ENCODE peak calls at places on chromosomes 3 and 15, in five cellular contexts. E, N, D, J and F are unnamed samples.

GRCh38 chr3:159929181-159929893 is 59.3 kb upstream of the IL12A start:
- DNase-seq in E (peak; percentile 83), J (no peak), D (no peak), N (no peak), F (no peak)

GRCh38 chr3:16103472-16103871 is 71.0 kb upstream of the GALNT15 start:
- DNase-seq in N (no peak), E (no peak), D (peak; percentile 72), J (no peak), F (no peak)

GRCh38 chr3:141797167-141797773 is 34.1 kb downstream of the GRK7 start:
- DNase-seq in E (no peak), N (no peak), D (peak; percentile 69), J (no peak), F (peak; percentile 31)

GRCh38 chr15:101104186-101104585 is 147.7 kb downstream of the CHSY1 start:
- DNase-seq in E (no peak), J (no peak), N (no peak), D (no peak), F (no peak)

GRCh38 chr3:6861989-6862879 is 1.3 kb downstream of the GRM7 start:
- DNase-seq in N (no peak), D (no peak), J (no peak), E (no peak), F (no peak)

GRCh38 chr3:141992512-141992911 is 116.1 kb downstream of the ATP1B3 start:
- DNase-seq in J (no peak), D (no peak), N (no peak), E (no peak), F (no peak)

GRCh38 chr3:21152555-21152954 is 598.5 kb downstream of the ZNF385D start:
- DNase-seq in J (no peak), D (no peak), E (no peak), N (no peak), F (no peak)

GRCh38 chr15:39411102-39411989 is 169.5 kb upstream of the THBS1 start:
- DNase-seq in N (no peak), J (peak; percentile 37), E (peak; percentile 68), D (no peak), F (no peak)

GRCh38 chr3:96779810-96780209 is 34.6 kb upstream of the EPHA6 start:
- DNase-seq in N (no peak), E (no peak), D (no peak), J (no peak), F (no peak)

GRCh38 chr3:34957707-34958106 is 681.6 kb upstream of the ARPP21 start:
- DNase-seq in E (no peak), N (no peak), J (no peak), D (no peak), F (no peak)

GRCh38 chr3:188270423-188270972 is 116.5 kb downstream of the LPP start:
- DNase-seq in D (no peak), E (no peak), N (no peak), J (peak; percentile 77), F (no peak)

GRCh38 chr15:74045636-74046274 is 36.6 kb downstream of the GOLGA6A start:
- DNase-seq in J (no peak), D (no peak), E (no peak), N (no peak), F (no peak)

GRCh38 chr3:124837730-124838186 is 49.4 kb downstream of the ITGB5 start:
- DNase-seq in N (peak; percentile 50), D (peak; percentile 88), J (no peak), E (no peak), F (peak; percentile 43)

GRCh38 chr3:133999891-134000685 is 29.6 kb downstream of the SLCO2A1 start:
- DNase-seq in N (no peak), J (no peak), D (peak; percentile 56), E (no peak), F (no peak)

GRCh38 chr3:192957441-192957951 is 39.8 kb upstream of the MB21D2 start:
- DNase-seq in N (no peak), D (peak; percentile 79), J (no peak), E (no peak), F (no peak)

GRCh38 chr3:12750658-12751071 is 8.4 kb downstream of the TMEM40 start:
- DNase-seq in N (no peak), D (peak; percentile 73), E (no peak), J (no peak), F (no peak)

GRCh38 chr15:42264790-42265189 is 8.2 kb upstream of the GANC start:
- DNase-seq in E (no peak), J (no peak), D (no peak), N (no peak), F (no peak)

GRCh38 chr3:107128942-107129341 is 248.3 kb upstream of the CCDC54 start:
- DNase-seq in N (no peak), E (no peak), D (no peak), J (no peak), F (no peak)

GRCh38 chr3:183114779-183115178 is 15.5 kb upstream of the MCCC1 start:
- DNase-seq in D (no peak), E (no peak), J (no peak), N (no peak), F (no peak)

GRCh38 chr3:188546835-188547670 is 393.1 kb downstream of the LPP start:
- DNase-seq in E (no peak), J (no peak), D (no peak), N (no peak), F (no peak)

GRCh38 chr3:38554127-38554827 is 58.1 kb downstream of the EXOG start:
- DNase-seq in E (no peak), D (peak; percentile 25), J (no peak), N (no peak), F (peak; percentile 11)

GRCh38 chr15:93235321-93235720 is 146.3 kb upstream of the RGMA start:
- DNase-seq in E (peak; percentile 8), D (no peak), J (no peak), N (no peak), F (no peak)

GRCh38 chr3:154191520-154191919 is 70.3 kb downstream of the ARHGEF26 start:
- DNase-seq in N (no peak), J (no peak), E (no peak), D (no peak), F (no peak)

GRCh38 chr3:89713196-89713595 is 605.8 kb downstream of the EPHA3 start:
- DNase-seq in N (no peak), D (no peak), J (no peak), E (no peak), F (no peak)

GRCh38 chr3:78690806-78691205 is 1077.0 kb downstream of the ROBO1 start:
- DNase-seq in E (no peak), D (no peak), J (no peak), N (no peak), F (no peak)

GRCh38 chr15:96764946-96765345 is 434.4 kb downstream of the NR2F2 start:
- DNase-seq in N (no peak), D (no peak), J (no peak), E (peak; percentile 89), F (no peak)

GRCh38 chr15:96767703-96768434 is 437.4 kb downstream of the NR2F2 start:
- DNase-seq in D (no peak), N (no peak), J (no peak), E (peak; percentile 57), F (no peak)

GRCh38 chr15:96766387-96766786 is 435.9 kb downstream of the NR2F2 start:
- DNase-seq in J (no peak), E (no peak), D (no peak), N (no peak), F (no peak)

GRCh38 chr15:96768435-96768789 is 437.9 kb downstream of the NR2F2 start:
- DNase-seq in N (no peak), J (no peak), E (peak; percentile 62), D (no peak), F (no peak)

GRCh38 chr15:96764501-96764900 is 434.0 kb downstream of the NR2F2 start:
- DNase-seq in N (no peak), D (no peak), J (no peak), E (peak; percentile 55), F (no peak)
- TF ChIP-seq POLR2AphosphoS5 in N (no peak), D (no peak), J (no peak), E (no peak), F (no peak)

DNA sequence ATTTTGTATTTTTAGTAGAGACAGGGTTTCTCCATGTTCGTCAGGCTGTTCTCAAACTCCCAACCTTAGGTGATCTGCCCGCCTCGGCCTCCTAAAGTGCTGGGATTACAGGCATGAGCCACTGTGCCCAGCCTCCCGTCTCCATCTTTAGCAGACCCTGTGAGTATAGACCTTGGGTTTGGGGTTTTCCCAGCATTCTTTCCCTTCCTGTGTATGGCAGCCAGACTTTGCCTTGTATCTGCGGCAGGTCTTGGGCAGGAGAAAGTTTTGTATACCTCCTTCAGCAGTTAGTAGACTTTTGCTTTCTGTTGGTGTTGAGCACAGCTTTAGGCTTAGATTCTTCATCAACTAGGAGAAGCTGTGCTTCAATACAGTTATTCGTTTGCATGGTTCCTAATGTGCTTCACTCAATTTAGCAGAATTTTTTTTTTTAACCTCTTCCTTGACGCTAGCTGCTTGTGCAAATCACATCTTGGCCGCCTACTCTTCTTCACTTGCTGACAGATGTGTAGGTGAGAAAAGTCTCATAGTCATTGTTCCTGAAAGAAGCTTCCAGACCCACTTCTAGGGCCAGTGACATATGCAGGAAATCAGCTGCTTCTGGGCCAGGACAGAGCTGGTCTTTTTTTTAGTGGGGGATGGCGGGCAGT is 38.4 kb downstream of the MAP2K1 start:
- DNase-seq in D (no peak), N (no peak), J (no peak), E (no peak), F (no peak)
- TF ChIP-seq POLR2A in D (no peak), N (no peak), J (no peak), E (no peak), F (no peak)

GRCh38 chr3:69738859-69739203 is 433 bp upstream of the MITF start:
- DNase-seq in D (peak; percentile 67), J (no peak), N (no peak), E (no peak), F (no peak)

GRCh38 chr3:69740103-69741021 is 1.1 kb downstream of the MITF start:
- DNase-seq in D (peak; percentile 68), E (no peak), J (peak; percentile 28), N (no peak), F (peak; percentile 68)

GRCh38 chr3:69739204-69740102 is at the start of gene MITF:
- DNase-seq in E (peak; percentile 97), N (peak; percentile 53), J (peak; percentile 84), D (peak; percentile 96), F (peak; percentile 90)

GRCh38 chr3:69743975-69744374 is 4.7 kb downstream of the MITF start:
- DNase-seq in N (no peak), D (no peak), E (no peak), J (no peak), F (no peak)

DNA sequence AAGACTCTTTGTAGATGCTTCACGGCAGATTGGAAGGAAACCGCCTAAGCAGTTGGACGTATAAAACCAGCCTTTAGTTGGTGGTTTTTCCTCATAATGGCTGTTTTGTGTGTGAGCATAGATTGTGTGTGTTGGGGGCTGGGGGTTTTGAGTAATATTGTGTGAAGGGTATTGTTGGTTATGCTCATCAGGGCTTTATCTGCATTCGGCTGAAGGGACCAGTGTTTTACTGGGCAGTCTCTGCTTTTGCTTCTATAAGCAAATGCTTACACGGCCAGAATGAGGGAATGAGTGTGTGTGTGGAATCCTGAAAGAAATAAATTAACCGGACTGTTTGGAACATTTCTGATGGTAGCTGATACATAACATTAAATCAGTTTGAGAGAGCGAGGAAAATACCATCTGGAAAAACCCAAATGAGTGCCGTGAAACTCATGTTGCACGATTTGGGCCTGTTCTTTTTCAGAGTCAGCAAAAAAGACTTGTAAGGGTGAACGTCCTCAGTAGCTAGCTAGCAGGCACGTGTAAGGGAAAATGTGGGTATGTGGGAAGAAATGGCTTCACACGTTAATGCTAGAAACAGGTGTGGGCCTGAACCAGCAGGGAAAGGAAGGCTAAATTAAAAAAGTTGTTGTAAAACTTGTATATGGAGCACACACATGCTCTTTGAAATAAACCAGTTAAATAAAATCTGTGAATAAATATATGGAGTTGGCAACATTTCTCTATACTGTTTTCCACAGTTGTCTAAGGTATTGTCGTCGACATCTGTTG is 2.0 kb downstream of the MITF start:
- DNase-seq in N (no peak), E (no peak), D (no peak), J (no peak), F (no peak)
- H3K4me3 ChIP-seq in N (no peak overlapping the region), E (peak overlapping the region; percentile 87), D (peak overlapping the region; percentile 80), J (peak overlapping the region; percentile 81), F (peak overlapping the region; percentile 69)

GRCh38 chr3:42515391-42515916 is 13.0 kb downstream of the VIPR1 start:
- DNase-seq in J (peak; percentile 93), N (no peak), E (no peak), D (no peak), F (peak; percentile 56)
- TF ChIP-seq POLR2AphosphoS5 in J (peak; percentile 52), N (no peak), E (no peak), D (no peak), F (no peak)